ENCODE peak calls at places on chromosomes 12 and 14, in seven cellular contexts. One of them, this sample, is unnamed.

GRCh38 chr14:99480856-99481744 is at the start of the genes CCNK and SETD3:
- DNase-seq in right cardiac atrium: peak
- DNase-seq in PC-9: peak
- DNase-seq in cardiac muscle cell: peak
- DNase-seq in dermis microvascular lymphatic vessel endothelial cell: peak
- DNase-seq in neural crest cell: peak
- DNase-seq in H9: peak
- DNase-seq in this sample: peak

GRCh38 chr14:76708028-76708427 is 53.2 kb upstream of the VASH1 start:
- DNase-seq in right cardiac atrium: no peak
- DNase-seq in PC-9: no peak
- DNase-seq in cardiac muscle cell: no peak
- DNase-seq in dermis microvascular lymphatic vessel endothelial cell: no peak
- DNase-seq in neural crest cell: no peak
- DNase-seq in H9: no peak
- DNase-seq in this sample: peak

GRCh38 chr12:59093090-59093489 is 172.8 kb upstream of the LRIG3 start:
- DNase-seq in right cardiac atrium: no peak
- DNase-seq in PC-9: no peak
- DNase-seq in cardiac muscle cell: no peak
- DNase-seq in dermis microvascular lymphatic vessel endothelial cell: no peak
- DNase-seq in neural crest cell: no peak
- DNase-seq in H9: no peak
- DNase-seq in this sample: no peak

GRCh38 chr12:47741340-47741703 is 16.0 kb upstream of the ENDOU start:
- DNase-seq in right cardiac atrium: peak
- DNase-seq in PC-9: no peak
- DNase-seq in cardiac muscle cell: peak
- DNase-seq in dermis microvascular lymphatic vessel endothelial cell: no peak
- DNase-seq in neural crest cell: no peak
- DNase-seq in H9: no peak
- DNase-seq in this sample: no peak

GRCh38 chr12:1698638-1699214 is 7.9 kb downstream of the ADIPOR2 start:
- DNase-seq in right cardiac atrium: no peak
- DNase-seq in PC-9: peak
- DNase-seq in cardiac muscle cell: no peak
- DNase-seq in dermis microvascular lymphatic vessel endothelial cell: no peak
- DNase-seq in neural crest cell: no peak
- DNase-seq in H9: no peak
- DNase-seq in this sample: no peak

GRCh38 chr12:6230321-6231110 is 30.3 kb downstream of the CD9 start:
- DNase-seq in right cardiac atrium: peak
- DNase-seq in PC-9: no peak
- DNase-seq in cardiac muscle cell: peak
- DNase-seq in dermis microvascular lymphatic vessel endothelial cell: no peak
- DNase-seq in neural crest cell: peak
- DNase-seq in H9: no peak
- DNase-seq in this sample: no peak

GRCh38 chr12:31849090-31849687 is 110.0 kb upstream of the RESF1 start:
- DNase-seq in right cardiac atrium: no peak
- DNase-seq in PC-9: no peak
- DNase-seq in cardiac muscle cell: peak
- DNase-seq in dermis microvascular lymphatic vessel endothelial cell: no peak
- DNase-seq in neural crest cell: no peak
- DNase-seq in H9: no peak
- DNase-seq in this sample: no peak

GRCh38 chr12:79255326-79255725 is 390.8 kb downstream of the SYT1 start:
- DNase-seq in right cardiac atrium: no peak
- DNase-seq in PC-9: no peak
- DNase-seq in cardiac muscle cell: no peak
- DNase-seq in dermis microvascular lymphatic vessel endothelial cell: no peak
- DNase-seq in neural crest cell: no peak
- DNase-seq in H9: no peak
- DNase-seq in this sample: no peak

GRCh38 chr14:77318006-77318553 is 2.6 kb downstream of the POMT2 start:
- DNase-seq in right cardiac atrium: no peak
- DNase-seq in PC-9: no peak
- DNase-seq in cardiac muscle cell: peak
- DNase-seq in dermis microvascular lymphatic vessel endothelial cell: no peak
- DNase-seq in neural crest cell: no peak
- DNase-seq in H9: no peak
- DNase-seq in this sample: no peak